ENCODE peak calls at places on chromosomes 4 and X, in nine cellular contexts. One of them, this sample, is unnamed.

GRCh38 chr4:142631836-142632235 is 214.3 kb downstream of the INPP4B start:
- DNase-seq in kidney: no peak
- DNase-seq in osteoblast: no peak
- DNase-seq in sigmoid colon: no peak
- DNase-seq in OCI-LY7: no peak
- DNase-seq in HCT116: no peak
- DNase-seq in tibial artery: no peak
- DNase-seq in K562: no peak
- DNase-seq in SK-N-SH: no peak
- DNase-seq in this sample: no peak

GRCh38 chr4:7823416-7823824 is 116.2 kb downstream of the AFAP1 start:
- DNase-seq in HCT116: no peak
- DNase-seq in kidney: peak
- DNase-seq in sigmoid colon: peak
- DNase-seq in OCI-LY7: no peak
- DNase-seq in tibial artery: peak
- DNase-seq in SK-N-SH: peak
- DNase-seq in K562: no peak
- DNase-seq in osteoblast: no peak
- DNase-seq in this sample: no peak

GRCh38 chr4:73311428-73311827 is 52.8 kb upstream of the ANKRD17 start:
- DNase-seq in sigmoid colon: no peak
- DNase-seq in SK-N-SH: no peak
- DNase-seq in tibial artery: no peak
- DNase-seq in HCT116: peak
- DNase-seq in osteoblast: no peak
- DNase-seq in K562: no peak
- DNase-seq in OCI-LY7: peak
- DNase-seq in kidney: no peak
- DNase-seq in this sample: no peak

GRCh38 chr4:68373513-68373912 is 23.6 kb upstream of the YTHDC1 start:
- DNase-seq in tibial artery: peak
- DNase-seq in K562: no peak
- DNase-seq in kidney: peak
- DNase-seq in HCT116: no peak
- DNase-seq in OCI-LY7: no peak
- DNase-seq in osteoblast: peak
- DNase-seq in SK-N-SH: peak
- DNase-seq in sigmoid colon: peak
- DNase-seq in this sample: peak

GRCh38 chrX:137143864-137144263 is 110.1 kb upstream of the GPR101 start:
- DNase-seq in tibial artery: no peak
- DNase-seq in kidney: no peak
- DNase-seq in SK-N-SH: no peak
- DNase-seq in K562: no peak
- DNase-seq in sigmoid colon: no peak
- DNase-seq in OCI-LY7: no peak
- DNase-seq in osteoblast: no peak
- DNase-seq in HCT116: no peak
- DNase-seq in this sample: no peak

GRCh38 chrX:307261-308111 is 11.1 kb downstream of the GTPBP6 start:
- DNase-seq in K562: no peak
- DNase-seq in HCT116: no peak
- DNase-seq in SK-N-SH: no peak
- DNase-seq in osteoblast: peak
- DNase-seq in sigmoid colon: peak
- DNase-seq in OCI-LY7: no peak
- DNase-seq in tibial artery: peak
- DNase-seq in kidney: peak
- DNase-seq in this sample: no peak

GRCh38 chr4:173046144-173046543 is 122.5 kb upstream of the GALNT7 start:
- DNase-seq in sigmoid colon: no peak
- DNase-seq in K562: no peak
- DNase-seq in kidney: no peak
- DNase-seq in tibial artery: no peak
- DNase-seq in OCI-LY7: no peak
- DNase-seq in osteoblast: no peak
- DNase-seq in SK-N-SH: no peak
- DNase-seq in HCT116: no peak
- DNase-seq in this sample: no peak

GRCh38 chr4:169236901-169237626 is 33.7 kb downstream of the SH3RF1 start:
- DNase-seq in kidney: no peak
- DNase-seq in OCI-LY7: no peak
- DNase-seq in sigmoid colon: no peak
- DNase-seq in osteoblast: no peak
- DNase-seq in K562: no peak
- DNase-seq in SK-N-SH: no peak
- DNase-seq in tibial artery: no peak
- DNase-seq in HCT116: no peak
- DNase-seq in this sample: no peak

DNA sequence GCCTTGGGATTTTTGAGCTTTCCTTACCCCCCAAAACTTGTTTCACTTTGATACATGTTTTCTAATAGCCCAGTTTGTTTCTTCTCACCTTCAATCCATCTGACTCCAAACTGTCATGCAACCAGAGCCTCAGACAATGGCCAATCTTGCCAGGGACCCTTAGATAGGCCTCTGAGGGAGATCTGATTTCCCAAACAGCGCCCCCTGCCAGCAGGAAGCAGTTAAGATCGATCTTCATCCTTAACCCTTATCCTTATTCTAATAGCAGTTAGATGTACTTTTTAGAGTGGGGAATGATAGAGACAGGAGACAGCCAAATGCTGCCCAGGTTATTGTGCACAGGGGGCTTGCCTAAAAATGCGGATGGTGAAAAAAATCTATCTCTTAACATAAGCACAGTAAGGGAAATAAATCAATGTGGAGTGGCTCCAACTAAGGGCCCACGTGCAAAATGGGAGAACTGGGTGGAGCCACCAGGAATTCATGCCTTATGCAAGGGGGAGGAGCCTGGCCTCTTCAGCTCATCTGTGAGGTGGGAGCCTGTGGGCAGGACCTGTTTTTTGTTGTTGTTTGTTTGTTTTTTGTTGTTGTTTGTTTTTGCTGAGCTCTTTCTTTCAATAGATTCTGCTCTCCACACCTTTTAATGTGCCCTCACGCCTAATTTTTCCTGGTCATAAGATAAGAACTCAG is 833.6 kb upstream of the AGA start:
- DNase-seq in SK-N-SH: peak
- DNase-seq in K562: no peak
- DNase-seq in HCT116: no peak
- DNase-seq in tibial artery: no peak
- DNase-seq in OCI-LY7: no peak
- DNase-seq in osteoblast: no peak
- DNase-seq in kidney: no peak
- DNase-seq in sigmoid colon: no peak
- DNase-seq in this sample: no peak
- TF ChIP-seq CTCF in SK-N-SH: peak
- TF ChIP-seq CTCF in K562: no peak
- TF ChIP-seq CTCF in HCT116: peak
- TF ChIP-seq CTCF in tibial artery: no peak
- TF ChIP-seq CTCF in OCI-LY7: peak
- TF ChIP-seq CTCF in osteoblast: no peak
- TF ChIP-seq CTCF in kidney: no peak
- TF ChIP-seq CTCF in sigmoid colon: no peak
- TF ChIP-seq CTCF in this sample: peak

GRCh38 chr4:16029886-16030285 is 53.9 kb downstream of the PROM1 start:
- DNase-seq in tibial artery: no peak
- DNase-seq in sigmoid colon: no peak
- DNase-seq in SK-N-SH: no peak
- DNase-seq in osteoblast: no peak
- DNase-seq in HCT116: no peak
- DNase-seq in OCI-LY7: no peak
- DNase-seq in K562: no peak
- DNase-seq in kidney: no peak
- DNase-seq in this sample: no peak

GRCh38 chr4:16034010-16034829 is 49.6 kb downstream of the PROM1 start:
- DNase-seq in osteoblast: no peak
- DNase-seq in K562: no peak
- DNase-seq in HCT116: no peak
- DNase-seq in SK-N-SH: no peak
- DNase-seq in tibial artery: no peak
- DNase-seq in kidney: no peak
- DNase-seq in OCI-LY7: no peak
- DNase-seq in sigmoid colon: no peak
- DNase-seq in this sample: no peak

GRCh38 chr4:16031554-16032381 is 52.1 kb downstream of the PROM1 start:
- DNase-seq in tibial artery: no peak
- DNase-seq in OCI-LY7: no peak
- DNase-seq in kidney: no peak
- DNase-seq in K562: no peak
- DNase-seq in HCT116: no peak
- DNase-seq in osteoblast: no peak
- DNase-seq in sigmoid colon: no peak
- DNase-seq in SK-N-SH: no peak
- DNase-seq in this sample: no peak

GRCh38 chr4:16032871-16033505 is 50.8 kb downstream of the PROM1 start:
- DNase-seq in OCI-LY7: no peak
- DNase-seq in K562: no peak
- DNase-seq in tibial artery: no peak
- DNase-seq in osteoblast: no peak
- DNase-seq in HCT116: no peak
- DNase-seq in SK-N-SH: no peak
- DNase-seq in kidney: no peak
- DNase-seq in sigmoid colon: no peak
- DNase-seq in this sample: no peak

GRCh38 chr4:16032382-16032743 is 51.5 kb downstream of the PROM1 start:
- DNase-seq in tibial artery: no peak
- DNase-seq in kidney: no peak
- DNase-seq in OCI-LY7: no peak
- DNase-seq in sigmoid colon: no peak
- DNase-seq in HCT116: no peak
- DNase-seq in K562: no peak
- DNase-seq in osteoblast: no peak
- DNase-seq in SK-N-SH: no peak
- DNase-seq in this sample: no peak
- TF ChIP-seq CTCF in tibial artery: no peak
- TF ChIP-seq CTCF in kidney: no peak
- TF ChIP-seq CTCF in OCI-LY7: no peak
- TF ChIP-seq CTCF in sigmoid colon: no peak
- TF ChIP-seq CTCF in HCT116: no peak
- TF ChIP-seq CTCF in K562: no peak
- TF ChIP-seq CTCF in osteoblast: no peak
- TF ChIP-seq CTCF in SK-N-SH: no peak
- TF ChIP-seq CTCF in this sample: no peak

DNA sequence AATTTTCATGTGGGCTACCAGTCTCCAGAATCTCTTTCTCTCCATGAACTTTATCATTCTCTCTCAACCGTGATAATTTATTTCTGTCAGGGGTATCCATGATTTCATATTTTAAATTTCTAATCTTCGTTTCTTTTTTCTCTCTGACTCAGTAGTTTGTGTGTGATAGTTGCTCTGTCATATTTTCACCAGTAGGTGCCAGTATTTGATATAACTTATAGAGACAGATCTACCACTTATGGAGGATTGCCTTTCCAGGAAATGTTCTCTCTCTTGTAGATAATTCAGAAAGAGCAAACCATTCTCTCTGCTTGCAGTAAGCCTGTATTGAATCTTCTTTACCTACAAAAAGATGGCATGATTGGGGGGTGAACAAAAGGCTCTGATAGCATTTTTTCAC is 79.3 kb upstream of the DYNLT3 start:
- DNase-seq in K562: peak
- DNase-seq in SK-N-SH: peak
- DNase-seq in HCT116: no peak
- DNase-seq in osteoblast: no peak
- DNase-seq in kidney: no peak
- DNase-seq in OCI-LY7: peak
- DNase-seq in tibial artery: no peak
- DNase-seq in sigmoid colon: no peak
- DNase-seq in this sample: no peak
- TF ChIP-seq CTCF in K562: peak
- TF ChIP-seq CTCF in SK-N-SH: peak
- TF ChIP-seq CTCF in HCT116: peak
- TF ChIP-seq CTCF in osteoblast: peak
- TF ChIP-seq CTCF in kidney: peak
- TF ChIP-seq CTCF in OCI-LY7: peak
- TF ChIP-seq CTCF in tibial artery: peak
- TF ChIP-seq CTCF in sigmoid colon: no peak
- TF ChIP-seq CTCF in this sample: peak

GRCh38 chr4:84151574-84151973 is 347.5 kb downstream of the NKX6-1 start:
- DNase-seq in kidney: no peak
- DNase-seq in sigmoid colon: no peak
- DNase-seq in tibial artery: no peak
- DNase-seq in HCT116: peak
- DNase-seq in K562: no peak
- DNase-seq in SK-N-SH: no peak
- DNase-seq in OCI-LY7: no peak
- DNase-seq in osteoblast: no peak
- DNase-seq in this sample: no peak
- TF ChIP-seq CTCF in kidney: no peak
- TF ChIP-seq CTCF in sigmoid colon: no peak
- TF ChIP-seq CTCF in tibial artery: no peak
- TF ChIP-seq CTCF in HCT116: peak
- TF ChIP-seq CTCF in K562: peak
- TF ChIP-seq CTCF in SK-N-SH: no peak
- TF ChIP-seq CTCF in OCI-LY7: peak
- TF ChIP-seq CTCF in osteoblast: no peak
- TF ChIP-seq CTCF in this sample: no peak

DNA sequence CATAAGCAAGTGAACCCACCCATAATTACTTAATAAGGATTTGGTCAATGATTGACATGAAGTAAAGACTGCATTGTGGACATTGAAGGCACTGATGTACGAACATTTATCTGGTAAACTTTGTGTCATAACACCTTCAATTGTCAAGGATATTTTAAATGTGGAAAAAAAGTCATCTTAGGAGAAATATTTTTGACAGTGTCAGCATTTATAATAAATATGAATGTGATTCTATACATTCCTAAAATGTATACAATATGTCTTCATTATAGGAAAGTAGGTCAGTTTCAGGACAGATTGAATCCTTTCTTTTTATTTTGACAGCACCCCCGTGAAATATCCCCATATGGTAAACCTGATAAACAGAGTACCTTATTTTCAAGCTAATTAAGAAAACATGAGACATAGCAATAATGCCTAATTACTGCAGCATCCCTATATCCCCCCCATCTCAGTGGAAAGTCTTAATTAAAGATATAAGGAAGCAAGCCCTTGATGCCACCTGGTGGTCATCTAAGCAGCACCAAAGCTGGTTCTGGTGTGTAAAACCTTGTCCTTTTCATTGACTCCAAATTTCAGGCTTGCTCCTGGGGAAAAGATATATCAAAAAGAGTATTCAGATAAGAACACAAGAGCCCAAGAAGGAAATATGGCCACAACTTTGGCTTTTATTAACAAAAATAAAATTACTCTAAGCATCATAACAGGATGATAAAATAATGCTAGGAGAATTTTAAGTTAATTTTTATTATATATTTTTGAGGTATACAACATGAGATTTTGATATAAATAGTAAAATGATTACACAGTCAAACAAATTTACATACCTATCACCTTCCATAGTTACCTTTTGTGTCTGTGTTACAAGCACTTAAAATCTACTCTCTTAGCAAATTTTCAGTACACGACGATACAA is 379.7 kb downstream of the TLL1 start:
- DNase-seq in sigmoid colon: no peak
- DNase-seq in osteoblast: no peak
- DNase-seq in HCT116: peak
- DNase-seq in K562: no peak
- DNase-seq in kidney: no peak
- DNase-seq in tibial artery: no peak
- DNase-seq in SK-N-SH: peak
- DNase-seq in OCI-LY7: peak
- DNase-seq in this sample: no peak
- TF ChIP-seq CTCF in sigmoid colon: no peak
- TF ChIP-seq CTCF in osteoblast: peak
- TF ChIP-seq CTCF in HCT116: peak
- TF ChIP-seq CTCF in K562: no peak
- TF ChIP-seq CTCF in kidney: peak
- TF ChIP-seq CTCF in tibial artery: peak
- TF ChIP-seq CTCF in SK-N-SH: peak
- TF ChIP-seq CTCF in OCI-LY7: peak
- TF ChIP-seq CTCF in this sample: peak